ENCODE peak calls at places on chromosomes 2 and 18, in seven cellular contexts. One of them, this sample, is unnamed.

GRCh38 chr18:70991577-70991976 is 702.7 kb downstream of the SOCS6 start:
- DNase-seq in brain microvascular endothelial cell: no peak
- DNase-seq in left ventricle myocardium inferior: no peak
- DNase-seq in coronary artery: no peak
- DNase-seq in IMR-90: peak
- DNase-seq in CD8-positive, alpha-beta T cell: no peak
- DNase-seq in AG04450: peak
- DNase-seq in this sample: no peak

GRCh38 chr18:62033207-62033606 is 140.4 kb upstream of the RNF152 start:
- DNase-seq in coronary artery: no peak
- DNase-seq in AG04450: no peak
- DNase-seq in IMR-90: no peak
- DNase-seq in CD8-positive, alpha-beta T cell: no peak
- DNase-seq in brain microvascular endothelial cell: no peak
- DNase-seq in left ventricle myocardium inferior: no peak
- DNase-seq in this sample: no peak

GRCh38 chr2:163877316-163877715 is 141.5 kb upstream of the FIGN start:
- DNase-seq in CD8-positive, alpha-beta T cell: no peak
- DNase-seq in left ventricle myocardium inferior: no peak
- DNase-seq in coronary artery: no peak
- DNase-seq in brain microvascular endothelial cell: peak
- DNase-seq in IMR-90: peak
- DNase-seq in AG04450: no peak
- DNase-seq in this sample: no peak

GRCh38 chr2:79935771-79936657 is 368.5 kb downstream of the LRRTM1 start:
- DNase-seq in left ventricle myocardium inferior: peak
- DNase-seq in AG04450: peak
- DNase-seq in brain microvascular endothelial cell: peak
- DNase-seq in CD8-positive, alpha-beta T cell: no peak
- DNase-seq in coronary artery: no peak
- DNase-seq in IMR-90: peak
- DNase-seq in this sample: no peak

GRCh38 chr2:101406867-101407266 is 19.6 kb upstream of the CREG2 start:
- DNase-seq in AG04450: peak
- DNase-seq in IMR-90: peak
- DNase-seq in CD8-positive, alpha-beta T cell: no peak
- DNase-seq in coronary artery: no peak
- DNase-seq in left ventricle myocardium inferior: no peak
- DNase-seq in brain microvascular endothelial cell: peak
- DNase-seq in this sample: no peak

GRCh38 chr18:21612125-21613100 is at the start of gene SNRPD1:
- DNase-seq in CD8-positive, alpha-beta T cell: peak
- DNase-seq in brain microvascular endothelial cell: peak
- DNase-seq in AG04450: peak
- DNase-seq in left ventricle myocardium inferior: peak
- DNase-seq in IMR-90: peak
- DNase-seq in coronary artery: peak
- DNase-seq in this sample: peak

GRCh38 chr2:189302274-189302948 is 122.8 kb upstream of the COL5A2 start:
- DNase-seq in AG04450: no peak
- DNase-seq in coronary artery: no peak
- DNase-seq in brain microvascular endothelial cell: peak
- DNase-seq in left ventricle myocardium inferior: no peak
- DNase-seq in IMR-90: peak
- DNase-seq in CD8-positive, alpha-beta T cell: no peak
- DNase-seq in this sample: no peak

GRCh38 chr18:5914971-5915370 is 19.6 kb upstream of the TMEM200C start:
- DNase-seq in left ventricle myocardium inferior: no peak
- DNase-seq in AG04450: no peak
- DNase-seq in IMR-90: no peak
- DNase-seq in coronary artery: no peak
- DNase-seq in brain microvascular endothelial cell: no peak
- DNase-seq in CD8-positive, alpha-beta T cell: no peak
- DNase-seq in this sample: no peak

GRCh38 chr2:232420463-232421188 is 14.0 kb downstream of the ALPG start:
- DNase-seq in AG04450: no peak
- DNase-seq in brain microvascular endothelial cell: no peak
- DNase-seq in coronary artery: no peak
- DNase-seq in left ventricle myocardium inferior: no peak
- DNase-seq in IMR-90: no peak
- DNase-seq in CD8-positive, alpha-beta T cell: peak
- DNase-seq in this sample: no peak

GRCh38 chr18:7846315-7846714 is 279.2 kb downstream of the PTPRM start:
- DNase-seq in left ventricle myocardium inferior: no peak
- DNase-seq in brain microvascular endothelial cell: no peak
- DNase-seq in coronary artery: no peak
- DNase-seq in IMR-90: no peak
- DNase-seq in CD8-positive, alpha-beta T cell: no peak
- DNase-seq in AG04450: no peak
- DNase-seq in this sample: no peak

GRCh38 chr18:5238371-5238758 is 41.3 kb upstream of the AKAIN1 start:
- DNase-seq in CD8-positive, alpha-beta T cell: peak
- DNase-seq in left ventricle myocardium inferior: peak
- DNase-seq in coronary artery: no peak
- DNase-seq in brain microvascular endothelial cell: peak
- DNase-seq in IMR-90: peak
- DNase-seq in AG04450: no peak
- DNase-seq in this sample: no peak

GRCh38 chr2:216775043-216775453 is 79.7 kb upstream of the IGFBP5 start:
- DNase-seq in CD8-positive, alpha-beta T cell: no peak
- DNase-seq in coronary artery: peak
- DNase-seq in AG04450: peak
- DNase-seq in left ventricle myocardium inferior: peak
- DNase-seq in brain microvascular endothelial cell: peak
- DNase-seq in IMR-90: peak
- DNase-seq in this sample: peak

GRCh38 chr2:64404743-64405142 is 49.2 kb upstream of the LGALSL start:
- DNase-seq in CD8-positive, alpha-beta T cell: no peak
- DNase-seq in brain microvascular endothelial cell: no peak
- DNase-seq in AG04450: no peak
- DNase-seq in IMR-90: no peak
- DNase-seq in left ventricle myocardium inferior: peak
- DNase-seq in coronary artery: peak
- DNase-seq in this sample: peak
- H3K27ac ChIP-seq in CD8-positive, alpha-beta T cell: no peak
- H3K27ac ChIP-seq in brain microvascular endothelial cell: no peak
- H3K27ac ChIP-seq in AG04450: no peak
- H3K27ac ChIP-seq in IMR-90: no peak
- H3K27ac ChIP-seq in left ventricle myocardium inferior: peak
- H3K27ac ChIP-seq in coronary artery: peak
- H3K27ac ChIP-seq in this sample: peak

GRCh38 chr18:51053822-51054221 is 23.8 kb downstream of the SMAD4 start:
- DNase-seq in CD8-positive, alpha-beta T cell: no peak
- DNase-seq in AG04450: no peak
- DNase-seq in coronary artery: no peak
- DNase-seq in brain microvascular endothelial cell: no peak
- DNase-seq in IMR-90: no peak
- DNase-seq in left ventricle myocardium inferior: no peak
- DNase-seq in this sample: no peak

GRCh38 chr18:51048190-51048589 is 18.2 kb downstream of the SMAD4 start:
- DNase-seq in AG04450: no peak
- DNase-seq in coronary artery: no peak
- DNase-seq in CD8-positive, alpha-beta T cell: no peak
- DNase-seq in left ventricle myocardium inferior: no peak
- DNase-seq in brain microvascular endothelial cell: no peak
- DNase-seq in IMR-90: no peak
- DNase-seq in this sample: no peak

GRCh38 chr18:51049137-51049536 is 19.1 kb downstream of the SMAD4 start:
- DNase-seq in brain microvascular endothelial cell: no peak
- DNase-seq in coronary artery: no peak
- DNase-seq in AG04450: no peak
- DNase-seq in CD8-positive, alpha-beta T cell: no peak
- DNase-seq in IMR-90: no peak
- DNase-seq in left ventricle myocardium inferior: no peak
- DNase-seq in this sample: no peak

GRCh38 chr18:51054764-51055163 is 24.8 kb downstream of the SMAD4 start:
- DNase-seq in left ventricle myocardium inferior: no peak
- DNase-seq in brain microvascular endothelial cell: peak
- DNase-seq in CD8-positive, alpha-beta T cell: no peak
- DNase-seq in coronary artery: no peak
- DNase-seq in IMR-90: peak
- DNase-seq in AG04450: no peak
- DNase-seq in this sample: no peak

GRCh38 chr18:51051105-51051712 is 21.2 kb downstream of the SMAD4 start:
- DNase-seq in IMR-90: peak
- DNase-seq in coronary artery: no peak
- DNase-seq in AG04450: no peak
- DNase-seq in CD8-positive, alpha-beta T cell: peak
- DNase-seq in left ventricle myocardium inferior: no peak
- DNase-seq in brain microvascular endothelial cell: peak
- DNase-seq in this sample: no peak
- TF ChIP-seq CTCF in IMR-90: peak
- TF ChIP-seq CTCF in coronary artery: peak
- TF ChIP-seq CTCF in AG04450: peak
- TF ChIP-seq CTCF in CD8-positive, alpha-beta T cell: peak
- TF ChIP-seq CTCF in left ventricle myocardium inferior: peak
- TF ChIP-seq CTCF in brain microvascular endothelial cell: peak
- TF ChIP-seq CTCF in this sample: peak

GRCh38 chr2:200308421-200309295 is 2.2 kb downstream of the SPATS2L start:
- DNase-seq in IMR-90: peak
- DNase-seq in left ventricle myocardium inferior: no peak
- DNase-seq in CD8-positive, alpha-beta T cell: no peak
- DNase-seq in brain microvascular endothelial cell: no peak
- DNase-seq in coronary artery: no peak
- DNase-seq in AG04450: no peak
- DNase-seq in this sample: no peak
- H3K4me3 ChIP-seq in IMR-90: peak
- H3K4me3 ChIP-seq in left ventricle myocardium inferior: peak
- H3K4me3 ChIP-seq in CD8-positive, alpha-beta T cell: no peak
- H3K4me3 ChIP-seq in brain microvascular endothelial cell: peak
- H3K4me3 ChIP-seq in coronary artery: peak
- H3K4me3 ChIP-seq in AG04450: peak
- H3K4me3 ChIP-seq in this sample: peak

GRCh38 chr18:45871655-45872054 is 46.2 kb downstream of the SIGLEC15 start:
- DNase-seq in left ventricle myocardium inferior: no peak
- DNase-seq in CD8-positive, alpha-beta T cell: no peak
- DNase-seq in IMR-90: peak
- DNase-seq in AG04450: no peak
- DNase-seq in coronary artery: no peak
- DNase-seq in brain microvascular endothelial cell: no peak
- DNase-seq in this sample: no peak
- H3K27ac ChIP-seq in left ventricle myocardium inferior: no peak
- H3K27ac ChIP-seq in CD8-positive, alpha-beta T cell: no peak
- H3K27ac ChIP-seq in IMR-90: no peak
- H3K27ac ChIP-seq in AG04450: no peak
- H3K27ac ChIP-seq in coronary artery: no peak
- H3K27ac ChIP-seq in brain microvascular endothelial cell: no peak
- H3K27ac ChIP-seq in this sample: no peak

DNA sequence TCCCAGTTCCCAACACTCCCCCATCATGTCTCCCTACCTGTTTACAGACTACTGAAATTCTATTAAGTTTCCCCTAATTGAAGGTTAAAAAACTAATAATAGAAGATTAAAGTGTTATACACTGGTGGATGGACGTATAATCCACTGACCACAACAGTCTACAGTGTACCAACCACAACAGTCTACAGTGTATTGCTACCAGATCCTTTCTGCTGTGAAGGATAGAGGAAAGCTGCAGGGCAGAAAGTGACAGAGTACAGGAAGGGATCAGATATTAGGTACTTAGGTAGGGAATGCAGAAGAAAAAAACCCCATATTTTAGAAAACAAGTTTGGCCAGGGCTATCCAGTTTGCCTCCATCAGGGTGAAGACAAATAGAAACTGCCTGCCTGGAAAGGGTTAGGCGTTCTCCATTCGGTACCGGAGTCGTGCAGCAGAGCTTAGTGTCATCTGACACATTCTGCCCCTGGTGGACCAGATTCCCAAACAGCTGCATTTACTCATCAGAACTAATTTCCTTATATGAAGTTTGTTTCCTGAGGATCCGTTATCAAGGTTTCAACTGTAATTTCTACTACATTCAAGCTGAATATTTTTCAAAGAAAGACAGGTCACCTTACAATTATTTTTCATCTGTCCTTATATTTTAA is 49.9 kb downstream of the KLF7 start:
- DNase-seq in IMR-90: peak
- DNase-seq in CD8-positive, alpha-beta T cell: no peak
- DNase-seq in brain microvascular endothelial cell: no peak
- DNase-seq in AG04450: no peak
- DNase-seq in left ventricle myocardium inferior: peak
- DNase-seq in coronary artery: no peak
- DNase-seq in this sample: no peak
- TF ChIP-seq CTCF in IMR-90: peak
- TF ChIP-seq CTCF in CD8-positive, alpha-beta T cell: no peak
- TF ChIP-seq CTCF in brain microvascular endothelial cell: peak
- TF ChIP-seq CTCF in AG04450: peak
- TF ChIP-seq CTCF in left ventricle myocardium inferior: peak
- TF ChIP-seq CTCF in coronary artery: no peak
- TF ChIP-seq CTCF in this sample: peak